ENCODE peak calls at places on chromosomes 6 and 20, in four cellular contexts. One of them, this sample, is unnamed.

GRCh38 chr6:154039231-154039842 is at the start of gene OPRM1:
- DNase-seq in stimulated activated CD8-positive, alpha-beta memory T cell treated with anti-CD3 and anti-CD28 coated beads, Interleukin-7, amount 100 ng/mL, for 1 hour: no peak
- DNase-seq in cardiac septum: no peak
- DNase-seq in GM23248: peak
- DNase-seq in this sample: no peak

GRCh38 chr6:16774437-16774836 is 13.2 kb upstream of the ATXN1 start:
- DNase-seq in stimulated activated CD8-positive, alpha-beta memory T cell treated with anti-CD3 and anti-CD28 coated beads, Interleukin-7, amount 100 ng/mL, for 1 hour: no peak
- DNase-seq in GM23248: no peak
- DNase-seq in cardiac septum: no peak
- DNase-seq in this sample: no peak

GRCh38 chr20:36744764-36745191 is 1.1 kb downstream of the NDRG3 start:
- DNase-seq in GM23248: peak
- DNase-seq in cardiac septum: peak
- DNase-seq in stimulated activated CD8-positive, alpha-beta memory T cell treated with anti-CD3 and anti-CD28 coated beads, Interleukin-7, amount 100 ng/mL, for 1 hour: no peak
- DNase-seq in this sample: no peak

GRCh38 chr6:7446644-7447325 is 57.2 kb downstream of the RIOK1 start:
- DNase-seq in cardiac septum: no peak
- DNase-seq in stimulated activated CD8-positive, alpha-beta memory T cell treated with anti-CD3 and anti-CD28 coated beads, Interleukin-7, amount 100 ng/mL, for 1 hour: no peak
- DNase-seq in GM23248: no peak
- DNase-seq in this sample: no peak

GRCh38 chr6:136927313-136927712 is 5.2 kb downstream of the SLC35D3 start:
- DNase-seq in cardiac septum: no peak
- DNase-seq in GM23248: no peak
- DNase-seq in stimulated activated CD8-positive, alpha-beta memory T cell treated with anti-CD3 and anti-CD28 coated beads, Interleukin-7, amount 100 ng/mL, for 1 hour: no peak
- DNase-seq in this sample: no peak

GRCh38 chr20:43843096-43843964 is 71.3 kb upstream of the TOX2 start:
- DNase-seq in stimulated activated CD8-positive, alpha-beta memory T cell treated with anti-CD3 and anti-CD28 coated beads, Interleukin-7, amount 100 ng/mL, for 1 hour: no peak
- DNase-seq in cardiac septum: peak
- DNase-seq in GM23248: peak
- DNase-seq in this sample: no peak

GRCh38 chr20:12969071-12969669 is 39.6 kb upstream of the SPTLC3 start:
- DNase-seq in cardiac septum: no peak
- DNase-seq in GM23248: no peak
- DNase-seq in stimulated activated CD8-positive, alpha-beta memory T cell treated with anti-CD3 and anti-CD28 coated beads, Interleukin-7, amount 100 ng/mL, for 1 hour: no peak
- DNase-seq in this sample: no peak

GRCh38 chr6:162638931-162639574 is 88.5 kb downstream of the PRKN start:
- DNase-seq in GM23248: no peak
- DNase-seq in stimulated activated CD8-positive, alpha-beta memory T cell treated with anti-CD3 and anti-CD28 coated beads, Interleukin-7, amount 100 ng/mL, for 1 hour: no peak
- DNase-seq in cardiac septum: no peak
- DNase-seq in this sample: no peak

GRCh38 chr20:40255368-40255767 is 433.7 kb downstream of the MAFB start:
- DNase-seq in stimulated activated CD8-positive, alpha-beta memory T cell treated with anti-CD3 and anti-CD28 coated beads, Interleukin-7, amount 100 ng/mL, for 1 hour: no peak
- DNase-seq in cardiac septum: no peak
- DNase-seq in GM23248: peak
- DNase-seq in this sample: no peak

GRCh38 chr20:45946149-45946970 is 11.9 kb downstream of the PCIF1 start:
- DNase-seq in stimulated activated CD8-positive, alpha-beta memory T cell treated with anti-CD3 and anti-CD28 coated beads, Interleukin-7, amount 100 ng/mL, for 1 hour: peak
- DNase-seq in GM23248: peak
- DNase-seq in cardiac septum: no peak
- DNase-seq in this sample: no peak

GRCh38 chr6:36615018-36615761 is 21.0 kb downstream of the SRSF3 start:
- DNase-seq in stimulated activated CD8-positive, alpha-beta memory T cell treated with anti-CD3 and anti-CD28 coated beads, Interleukin-7, amount 100 ng/mL, for 1 hour: no peak
- DNase-seq in cardiac septum: peak
- DNase-seq in GM23248: peak
- DNase-seq in this sample: no peak

GRCh38 chr6:167030222-167031072 is 31.2 kb downstream of the CEP43 start:
- DNase-seq in cardiac septum: no peak
- DNase-seq in stimulated activated CD8-positive, alpha-beta memory T cell treated with anti-CD3 and anti-CD28 coated beads, Interleukin-7, amount 100 ng/mL, for 1 hour: no peak
- DNase-seq in GM23248: no peak
- DNase-seq in this sample: no peak

GRCh38 chr6:158586652-158587051 is 26.8 kb downstream of the TMEM181 start:
- DNase-seq in cardiac septum: no peak
- DNase-seq in GM23248: no peak
- DNase-seq in stimulated activated CD8-positive, alpha-beta memory T cell treated with anti-CD3 and anti-CD28 coated beads, Interleukin-7, amount 100 ng/mL, for 1 hour: no peak
- DNase-seq in this sample: no peak

GRCh38 chr20:5463007-5463686 is 146.4 kb upstream of the PROKR2 start:
- DNase-seq in GM23248: no peak
- DNase-seq in stimulated activated CD8-positive, alpha-beta memory T cell treated with anti-CD3 and anti-CD28 coated beads, Interleukin-7, amount 100 ng/mL, for 1 hour: no peak
- DNase-seq in cardiac septum: no peak
- DNase-seq in this sample: no peak

GRCh38 chr6:143579703-143580102 is 68.2 kb upstream of the FUCA2 start:
- DNase-seq in cardiac septum: peak
- DNase-seq in stimulated activated CD8-positive, alpha-beta memory T cell treated with anti-CD3 and anti-CD28 coated beads, Interleukin-7, amount 100 ng/mL, for 1 hour: no peak
- DNase-seq in GM23248: peak
- DNase-seq in this sample: no peak

GRCh38 chr6:29792123-29793035 is 35.2 kb upstream of the HLA-G start:
- DNase-seq in cardiac septum: peak
- DNase-seq in GM23248: peak
- DNase-seq in stimulated activated CD8-positive, alpha-beta memory T cell treated with anti-CD3 and anti-CD28 coated beads, Interleukin-7, amount 100 ng/mL, for 1 hour: peak
- DNase-seq in this sample: no peak

GRCh38 chr20:50783390-50783789 is 11.5 kb upstream of the BCAS4 start:
- DNase-seq in cardiac septum: no peak
- DNase-seq in GM23248: no peak
- DNase-seq in stimulated activated CD8-positive, alpha-beta memory T cell treated with anti-CD3 and anti-CD28 coated beads, Interleukin-7, amount 100 ng/mL, for 1 hour: no peak
- DNase-seq in this sample: no peak

GRCh38 chr6:74597266-74597665 is 608.6 kb downstream of the COL12A1 start:
- DNase-seq in GM23248: peak
- DNase-seq in cardiac septum: no peak
- DNase-seq in stimulated activated CD8-positive, alpha-beta memory T cell treated with anti-CD3 and anti-CD28 coated beads, Interleukin-7, amount 100 ng/mL, for 1 hour: no peak
- DNase-seq in this sample: no peak

GRCh38 chr20:36154696-36155628 is at the start of gene EPB41L1:
- DNase-seq in stimulated activated CD8-positive, alpha-beta memory T cell treated with anti-CD3 and anti-CD28 coated beads, Interleukin-7, amount 100 ng/mL, for 1 hour: no peak
- DNase-seq in GM23248: peak
- DNase-seq in cardiac septum: no peak
- DNase-seq in this sample: no peak

GRCh38 chr20:36205026-36205425 is 31.3 kb upstream of the AAR2 start:
- DNase-seq in GM23248: no peak
- DNase-seq in cardiac septum: no peak
- DNase-seq in stimulated activated CD8-positive, alpha-beta memory T cell treated with anti-CD3 and anti-CD28 coated beads, Interleukin-7, amount 100 ng/mL, for 1 hour: no peak
- DNase-seq in this sample: no peak

GRCh38 chr6:113383701-113384100 is 473.4 kb upstream of the MARCKS start:
- DNase-seq in cardiac septum: no peak
- DNase-seq in GM23248: no peak
- DNase-seq in stimulated activated CD8-positive, alpha-beta memory T cell treated with anti-CD3 and anti-CD28 coated beads, Interleukin-7, amount 100 ng/mL, for 1 hour: no peak
- DNase-seq in this sample: no peak

GRCh38 chr20:49979030-49979832 is 3.5 kb upstream of the SNAI1 start:
- DNase-seq in stimulated activated CD8-positive, alpha-beta memory T cell treated with anti-CD3 and anti-CD28 coated beads, Interleukin-7, amount 100 ng/mL, for 1 hour: peak
- DNase-seq in cardiac septum: no peak
- DNase-seq in GM23248: peak
- DNase-seq in this sample: no peak

GRCh38 chr20:54173653-54174451 is at the start of gene CYP24A1:
- DNase-seq in stimulated activated CD8-positive, alpha-beta memory T cell treated with anti-CD3 and anti-CD28 coated beads, Interleukin-7, amount 100 ng/mL, for 1 hour: no peak
- DNase-seq in GM23248: peak
- DNase-seq in cardiac septum: no peak
- DNase-seq in this sample: no peak

GRCh38 chr20:50728486-50728980 is 2.8 kb upstream of the PARD6B start:
- DNase-seq in GM23248: no peak
- DNase-seq in stimulated activated CD8-positive, alpha-beta memory T cell treated with anti-CD3 and anti-CD28 coated beads, Interleukin-7, amount 100 ng/mL, for 1 hour: no peak
- DNase-seq in cardiac septum: no peak
- DNase-seq in this sample: no peak

GRCh38 chr6:130632288-130632687 is 194.9 kb upstream of the SMLR1 start:
- DNase-seq in GM23248: peak
- DNase-seq in cardiac septum: no peak
- DNase-seq in stimulated activated CD8-positive, alpha-beta memory T cell treated with anti-CD3 and anti-CD28 coated beads, Interleukin-7, amount 100 ng/mL, for 1 hour: no peak
- DNase-seq in this sample: no peak

GRCh38 chr20:11411765-11412164 is 505.9 kb upstream of the BTBD3 start:
- DNase-seq in stimulated activated CD8-positive, alpha-beta memory T cell treated with anti-CD3 and anti-CD28 coated beads, Interleukin-7, amount 100 ng/mL, for 1 hour: no peak
- DNase-seq in cardiac septum: no peak
- DNase-seq in GM23248: no peak
- DNase-seq in this sample: no peak

GRCh38 chr6:125750692-125751333 is 1.4 kb downstream of the HEY2 start:
- DNase-seq in cardiac septum: no peak
- DNase-seq in stimulated activated CD8-positive, alpha-beta memory T cell treated with anti-CD3 and anti-CD28 coated beads, Interleukin-7, amount 100 ng/mL, for 1 hour: no peak
- DNase-seq in GM23248: no peak
- DNase-seq in this sample: no peak

GRCh38 chr6:41201784-41202181 is 834 bp upstream of the TREML2 start:
- DNase-seq in GM23248: no peak
- DNase-seq in cardiac septum: no peak
- DNase-seq in stimulated activated CD8-positive, alpha-beta memory T cell treated with anti-CD3 and anti-CD28 coated beads, Interleukin-7, amount 100 ng/mL, for 1 hour: no peak
- DNase-seq in this sample: no peak

GRCh38 chr6:147449405-147450161 is 58.9 kb upstream of the SAMD5 start:
- DNase-seq in GM23248: no peak
- DNase-seq in cardiac septum: no peak
- DNase-seq in stimulated activated CD8-positive, alpha-beta memory T cell treated with anti-CD3 and anti-CD28 coated beads, Interleukin-7, amount 100 ng/mL, for 1 hour: no peak
- DNase-seq in this sample: no peak

GRCh38 chr6:37173573-37174195 is 3.7 kb downstream of the PIM1 start:
- DNase-seq in GM23248: peak
- DNase-seq in stimulated activated CD8-positive, alpha-beta memory T cell treated with anti-CD3 and anti-CD28 coated beads, Interleukin-7, amount 100 ng/mL, for 1 hour: no peak
- DNase-seq in cardiac septum: no peak
- DNase-seq in this sample: no peak

This sample was measured in NCI-H2107.